ENCODE peak calls at places on chromosomes 3 and 15, in ten cellular contexts. B, R, F, J, Z, L, X, S, N and M are unnamed samples.

GRCh38 chr3:168002786-168003368 is 92.8 kb downstream of the GOLIM4 start:
- DNase-seq in B (no peak), R (no peak), F (no peak), J (peak; percentile 40), Z (no peak), L (peak; percentile 59), X (no peak), S (no peak), N (no peak), M (peak; percentile 22)

GRCh38 chr3:71237661-71238060 is 345.9 kb downstream of the FOXP1 start:
- DNase-seq in B (no peak), R (no peak), F (no peak), J (no peak), Z (no peak), L (no peak), X (no peak), S (no peak), N (no peak), M (no peak)

GRCh38 chr3:42080452-42080872 is 10.7 kb upstream of the TRAK1 start:
- DNase-seq in B (no peak), R (no peak), F (no peak), J (no peak), Z (no peak), L (peak; percentile 72), X (peak; percentile 79), S (no peak), N (no peak), M (peak; percentile 68)

GRCh38 chr3:188633206-188633605 is 479.2 kb downstream of the LPP start:
- DNase-seq in B (no peak), R (no peak), F (no peak), J (no peak), Z (no peak), L (no peak), X (no peak), S (no peak), N (no peak), M (no peak)

GRCh38 chr15:89377042-89377841 is 42.6 kb upstream of the POLG start:
- DNase-seq in B (no peak), R (no peak), F (peak; percentile 42), J (no peak), Z (no peak), L (no peak), X (no peak), S (no peak), N (no peak), M (no peak)

GRCh38 chr3:33717616-33717865 is 513 bp downstream of the CLASP2 start:
- DNase-seq in B (no peak), R (peak; percentile 38), F (peak; percentile 69), J (no peak), Z (no peak), L (peak; percentile 62), X (no peak), S (no peak), N (peak; percentile 69), M (no peak)

GRCh38 chr3:9627901-9628633 is 21.2 kb upstream of the MTMR14 start:
- DNase-seq in B (no peak), R (no peak), F (no peak), J (no peak), Z (no peak), L (no peak), X (no peak), S (no peak), N (no peak), M (no peak)

GRCh38 chr3:157333551-157333991 is 103.1 kb upstream of the PTX3 start:
- DNase-seq in B (no peak), R (no peak), F (no peak), J (no peak), Z (no peak), L (peak; percentile 82), X (no peak), S (no peak), N (no peak), M (peak; percentile 80)

GRCh38 chr3:46944191-46944590 is 32.4 kb downstream of the CCDC12 start:
- DNase-seq in B (no peak), R (no peak), F (no peak), J (no peak), Z (no peak), L (no peak), X (peak; percentile 37), S (no peak), N (no peak), M (no peak)

GRCh38 chr3:46942079-46942478 is 34.5 kb downstream of the CCDC12 start:
- DNase-seq in B (no peak), R (no peak), F (no peak), J (no peak), Z (no peak), L (no peak), X (no peak), S (no peak), N (no peak), M (no peak)

GRCh38 chr3:46946416-46946815 is 30.1 kb downstream of the CCDC12 start:
- DNase-seq in B (no peak), R (no peak), F (no peak), J (no peak), Z (no peak), L (no peak), X (no peak), S (no peak), N (no peak), M (no peak)

GRCh38 chr3:46942481-46943236 is 33.9 kb downstream of the CCDC12 start:
- DNase-seq in B (no peak), R (no peak), F (no peak), J (no peak), Z (no peak), L (no peak), X (no peak), S (no peak), N (no peak), M (no peak)

DNA sequence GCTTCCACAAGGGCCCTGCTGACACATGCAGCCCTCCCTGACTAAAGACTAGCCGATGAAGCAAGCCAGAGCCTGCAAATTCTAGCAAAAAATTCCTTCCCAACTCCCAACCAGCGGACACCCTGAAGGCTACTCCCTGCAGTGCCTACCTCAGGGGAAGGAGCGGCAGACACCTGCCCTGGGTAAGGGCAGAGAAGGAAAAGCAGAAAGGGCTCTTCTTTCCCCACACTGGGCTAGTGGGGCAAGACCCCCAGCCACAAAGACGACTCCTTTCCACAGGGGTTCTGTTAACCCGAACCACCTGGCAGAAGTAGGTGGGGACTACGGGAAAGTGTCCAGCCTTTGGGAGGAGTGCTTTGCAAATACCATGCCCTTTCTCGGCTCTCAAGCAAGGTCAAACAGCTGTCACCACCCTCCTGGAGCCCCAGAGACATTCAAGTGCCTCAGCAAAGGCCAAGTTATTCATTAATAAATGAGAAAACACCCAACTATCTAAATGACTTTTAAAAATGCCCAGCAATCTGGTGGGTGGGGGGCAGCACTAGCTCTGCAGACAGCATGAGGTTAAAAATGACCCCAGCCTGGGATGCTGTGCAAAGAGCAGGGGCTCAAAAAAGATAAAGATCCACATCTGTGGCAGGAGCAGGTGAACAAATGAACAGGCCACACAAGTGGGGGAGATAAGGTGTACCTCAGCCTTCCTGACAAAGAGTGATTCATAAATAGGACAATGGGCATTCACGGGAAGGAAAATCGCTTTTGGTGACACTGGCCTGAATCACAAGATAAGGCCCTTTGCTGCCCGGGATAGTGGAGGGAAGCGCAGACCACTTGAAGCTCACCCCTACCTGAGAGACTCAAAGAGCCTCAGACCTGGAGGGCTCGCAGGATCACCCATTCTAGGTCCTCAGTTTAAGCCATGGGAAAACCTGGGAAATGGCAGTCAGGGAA is 33.0 kb downstream of the CCDC12 start:
- DNase-seq in B (no peak), R (no peak), F (no peak), J (peak; percentile 74), Z (no peak), L (no peak), X (no peak), S (no peak), N (peak; percentile 74), M (no peak)
- H3K27ac ChIP-seq in B (peak overlapping the region; percentile 58), R (no peak overlapping the region), F (no peak overlapping the region), J (peak overlapping the region; percentile 86), Z (no peak overlapping the region), L (no peak overlapping the region), X (no peak overlapping the region), S (no peak overlapping the region), N (peak overlapping the region; percentile 87), M (peak overlapping the region; percentile 85)

DNA sequence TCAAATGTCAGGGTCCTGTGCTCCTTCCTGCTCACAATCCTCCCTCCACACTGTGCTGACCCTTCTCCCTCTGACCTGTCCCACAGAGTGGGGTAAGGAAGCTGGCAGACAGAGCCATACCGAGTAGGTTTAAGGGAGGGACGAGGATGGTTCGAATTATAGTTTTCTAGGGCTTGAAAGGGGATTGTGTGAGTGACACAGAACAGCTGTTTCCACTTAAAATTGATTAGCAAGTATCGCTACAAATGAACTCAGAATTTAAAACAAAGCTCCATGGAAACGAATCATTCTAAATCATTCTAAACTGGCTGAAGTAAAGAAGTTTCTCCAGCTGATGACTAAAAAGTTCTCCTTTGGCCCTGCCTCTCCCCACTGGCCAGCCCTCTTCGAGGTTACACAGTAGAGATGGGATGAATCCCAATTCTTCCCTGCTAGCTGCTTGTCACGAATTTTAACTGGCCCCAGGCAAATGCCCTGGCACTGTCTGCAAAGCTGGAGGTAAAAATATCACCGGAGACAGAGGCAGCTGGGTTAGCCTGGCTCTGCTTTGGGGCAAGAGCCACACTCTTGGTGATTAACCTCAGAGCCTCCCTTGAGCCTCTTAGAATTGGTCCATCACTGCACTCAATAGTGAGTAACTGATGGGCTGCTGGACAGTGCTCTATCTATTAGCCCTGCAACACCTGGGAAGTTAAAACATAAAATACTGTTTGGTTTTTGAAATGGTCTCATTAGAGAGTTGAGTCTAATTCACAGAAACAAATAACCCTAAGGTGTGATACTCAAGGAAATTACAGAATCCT is 194.9 kb downstream of the CHST2 start:
- DNase-seq in B (no peak), R (no peak), F (no peak), J (no peak), Z (no peak), L (peak; percentile 66), X (no peak), S (no peak), N (no peak), M (no peak)
- H3K27ac ChIP-seq in B (no peak overlapping the region), R (no peak overlapping the region), F (no peak overlapping the region), J (no peak overlapping the region), Z (no peak overlapping the region), L (peak overlapping the region; percentile 38), X (no peak overlapping the region), S (no peak overlapping the region), N (no peak overlapping the region), M (no peak overlapping the region)

DNA sequence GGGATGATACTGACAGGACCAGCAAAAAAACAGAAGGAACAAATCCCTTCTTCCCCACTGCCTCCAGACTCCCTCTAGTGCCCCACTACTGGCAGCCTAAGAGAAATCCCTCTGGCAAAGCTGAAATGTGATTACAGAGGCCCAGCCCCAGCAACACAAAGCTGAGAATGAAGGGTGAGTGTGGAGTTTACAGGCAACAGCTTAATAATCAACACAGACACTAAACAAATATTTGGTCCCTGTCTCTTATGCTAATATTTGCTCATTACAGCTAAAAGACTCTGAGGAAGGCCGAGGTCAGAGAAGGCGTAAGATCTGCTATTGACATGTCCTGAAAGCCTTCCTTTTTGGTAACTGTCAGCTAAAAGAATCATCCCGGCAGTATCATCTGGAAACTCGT is 308.5 kb upstream of the RASGRP1 start:
- DNase-seq in B (no peak), R (no peak), F (no peak), J (no peak), Z (no peak), L (no peak), X (peak; percentile 13), S (no peak), N (no peak), M (no peak)
- H3K27ac ChIP-seq in B (peak overlapping the region; percentile 53), R (no peak overlapping the region), F (no peak overlapping the region), J (no peak overlapping the region), Z (no peak overlapping the region), L (no peak overlapping the region), X (no peak overlapping the region), S (no peak overlapping the region), N (no peak overlapping the region), M (no peak overlapping the region)

DNA sequence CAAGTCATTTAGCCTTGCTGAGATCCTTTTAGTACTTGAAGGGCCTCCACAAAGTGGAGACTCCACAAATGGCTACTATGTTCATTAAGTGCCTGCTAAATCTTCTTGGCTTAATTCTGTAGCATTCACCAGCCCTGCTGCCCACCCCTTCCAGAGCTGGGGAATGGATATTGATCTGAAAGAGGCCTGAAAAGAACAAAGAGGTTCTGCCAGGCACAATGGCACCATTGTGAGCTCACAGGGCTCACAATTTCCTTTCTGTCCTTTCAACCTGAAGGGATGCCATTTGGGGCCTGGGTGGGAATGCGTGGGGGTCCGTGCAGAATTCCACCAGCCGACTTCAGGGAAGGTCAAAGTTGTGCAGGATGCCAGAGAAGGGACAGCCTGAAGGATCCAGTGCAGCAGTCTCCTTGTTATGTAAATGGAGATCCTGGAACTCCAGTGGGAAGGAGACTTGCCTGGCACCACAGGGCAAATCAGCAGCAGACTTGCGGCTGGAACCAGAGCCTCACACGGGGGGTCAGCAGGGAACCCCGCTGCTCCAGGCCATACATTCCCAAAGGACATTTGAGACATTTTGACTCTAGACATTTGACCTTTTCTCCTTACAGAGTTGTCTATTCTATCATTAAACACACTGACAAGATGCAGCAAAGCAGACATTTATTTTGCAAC is 21.6 kb upstream of the MORF4L1 start:
- DNase-seq in B (no peak), R (no peak), F (peak; percentile 52), J (no peak), Z (no peak), L (no peak), X (no peak), S (no peak), N (no peak), M (peak; percentile 29)
- H3K27ac ChIP-seq in B (no peak overlapping the region), R (no peak overlapping the region), F (no peak overlapping the region), J (no peak overlapping the region), Z (no peak overlapping the region), L (no peak overlapping the region), X (no peak overlapping the region), S (no peak overlapping the region), N (no peak overlapping the region), M (no peak overlapping the region)